ENCODE peak calls at places on chromosomes 16 and 17, in four cellular contexts. M is RCC 7860; D is CD8-positive, alpha-beta memory T cell; K is midbrain. L is an unnamed sample.

GRCh38 chr16:49352923-49353322 is 20.7 kb upstream of the C16orf78 start:
- DNase-seq in K (no peak), M (no peak), D (no peak), L (peak)

GRCh38 chr17:64773836-64774761 is 112.0 kb upstream of the SMURF2 start:
- DNase-seq in D (no peak), M (peak), K (no peak), L (peak)

GRCh38 chr17:82300707-82301270 is 16.6 kb downstream of the CD7 start:
- DNase-seq in M (peak), K (peak), D (peak), L (peak)

GRCh38 chr17:15384142-15384803 is 42.9 kb upstream of the TEKT3 start:
- DNase-seq in M (no peak), D (no peak), K (peak), L (peak)

GRCh38 chr16:72995151-72995881 is 52.6 kb downstream of the ZFHX3 start:
- DNase-seq in K (no peak), D (no peak), M (no peak), L (peak)

GRCh38 chr16:85492617-85492957 is 120.5 kb upstream of the GSE1 start:
- DNase-seq in K (no peak), D (no peak), M (no peak), L (no peak)

GRCh38 chr17:31680126-31680525 is 178.9 kb downstream of the COPRS start:
- DNase-seq in K (no peak), M (peak), D (no peak), L (no peak)

GRCh38 chr16:29962344-29962994 is 590 bp downstream of the TMEM219 start:
- DNase-seq in K (peak), D (no peak), M (no peak), L (no peak)